ENCODE peak calls at places on chromosomes 7 and 10, in nine cellular contexts. U, J, H, P, G, N, B, K and I are unnamed samples.

GRCh38 chr7:122616951-122617350 is 82.0 kb downstream of the RNF133 start:
- DNase-seq in K (no peak), B (no peak), J (no peak), H (no peak), N (no peak), U (no peak), P (no peak), G (no peak), I (no peak)

GRCh38 chr10:28300027-28300426 is 2.8 kb downstream of the MPP7 start:
- DNase-seq in K (no peak), N (no peak), B (no peak), G (no peak), J (no peak), U (no peak), H (no peak), P (no peak), I (no peak)

GRCh38 chr10:44182909-44183308 is 202.0 kb downstream of the CXCL12 start:
- DNase-seq in H (no peak), B (no peak), U (no peak), K (no peak), N (no peak), G (no peak), J (no peak), P (no peak), I (no peak)

GRCh38 chr7:116527521-116527920 is 2.7 kb downstream of the CAV1 start:
- DNase-seq in U (no peak), H (no peak), N (no peak), K (no peak), B (no peak), G (no peak), P (no peak), J (no peak), I (no peak)

GRCh38 chr7:3510101-3511020 is 209.3 kb downstream of the SDK1 start:
- DNase-seq in J (no peak), G (no peak), P (no peak), H (no peak), N (peak), U (no peak), B (peak), K (no peak), I (no peak)

GRCh38 chr10:99612167-99612831 is 7.9 kb downstream of the SLC25A28 start:
- DNase-seq in U (no peak), B (peak), K (no peak), N (peak), G (no peak), P (no peak), J (peak), H (peak), I (no peak)

GRCh38 chr7:52639126-52639525 is 396.3 kb upstream of the POM121L12 start:
- DNase-seq in K (no peak), H (no peak), N (no peak), P (no peak), U (no peak), G (no peak), B (peak), J (peak), I (no peak)

GRCh38 chr7:1385809-1386622 is 73.3 kb downstream of the MICALL2 start:
- DNase-seq in J (no peak), K (no peak), B (no peak), P (no peak), H (no peak), G (no peak), U (no peak), N (no peak), I (no peak)

GRCh38 chr10:14873090-14873760 is 5.4 kb upstream of the SUV39H2 start:
- DNase-seq in B (peak), N (peak), K (no peak), U (no peak), H (peak), P (no peak), G (no peak), J (no peak), I (no peak)

GRCh38 chr10:78320416-78320815 is 286.8 kb downstream of the RPS24 start:
- DNase-seq in P (no peak), U (no peak), N (no peak), B (no peak), K (no peak), J (no peak), H (no peak), G (no peak), I (no peak)

GRCh38 chr7:3520206-3520605 is 219.2 kb downstream of the SDK1 start:
- DNase-seq in U (no peak), H (no peak), G (no peak), N (no peak), J (no peak), B (no peak), P (no peak), K (no peak), I (no peak)

GRCh38 chr10:128062837-128063563 is 63.2 kb downstream of the MKI67 start:
- DNase-seq in U (no peak), J (no peak), G (no peak), H (no peak), K (no peak), N (peak), B (no peak), P (no peak), I (no peak)

GRCh38 chr10:120507175-120507574 is 50.1 kb downstream of the PLPP4 start:
- DNase-seq in J (no peak), K (no peak), P (no peak), G (no peak), H (no peak), B (no peak), U (no peak), N (no peak), I (no peak)

GRCh38 chr7:24576171-24577052 is 3.2 kb downstream of the PALS2 start:
- DNase-seq in J (peak), H (peak), K (no peak), G (no peak), P (no peak), B (peak), U (no peak), N (peak), I (peak)

GRCh38 chr10:87752571-87752970 is 65.5 kb downstream of the ATAD1 start:
- DNase-seq in G (no peak), P (no peak), J (no peak), B (peak), N (no peak), K (no peak), U (no peak), H (peak), I (no peak)

GRCh38 chr10:128000660-128001059 is 93.8 kb downstream of the PTPRE start:
- DNase-seq in G (peak), N (no peak), K (peak), H (peak), U (no peak), P (no peak), J (no peak), B (peak), I (no peak)

GRCh38 chr7:13077466-13077865 is 390.0 kb downstream of the ARL4A start:
- DNase-seq in U (no peak), J (no peak), H (peak), B (peak), P (no peak), N (no peak), G (no peak), K (no peak), I (no peak)

GRCh38 chr10:119715628-119716505 is 10.0 kb upstream of the INPP5F start:
- DNase-seq in K (no peak), J (no peak), N (no peak), H (peak), U (no peak), B (no peak), G (no peak), P (no peak), I (no peak)

GRCh38 chr10:15571570-15571969 is 148.2 kb downstream of the ITGA8 start:
- DNase-seq in N (no peak), H (peak), J (no peak), G (no peak), P (no peak), K (peak), U (peak), B (peak), I (peak)

GRCh38 chr10:20248309-20248708 is 432.1 kb downstream of the PLXDC2 start:
- DNase-seq in H (no peak), K (peak), P (no peak), U (no peak), G (no peak), B (no peak), J (no peak), N (no peak), I (no peak)

GRCh38 chr10:87864497-87865059 is 1.2 kb downstream of the PTEN start:
- DNase-seq in U (no peak), H (no peak), B (peak), J (peak), K (no peak), N (peak), P (no peak), G (no peak), I (no peak)

GRCh38 chr10:76880931-76881330 is 756.7 kb downstream of the KCNMA1 start:
- DNase-seq in N (no peak), J (no peak), B (no peak), K (no peak), G (no peak), P (no peak), H (no peak), U (no peak), I (no peak)

GRCh38 chr7:52475192-52475591 is 560.2 kb upstream of the POM121L12 start:
- DNase-seq in P (no peak), K (no peak), N (no peak), H (no peak), B (no peak), U (no peak), G (no peak), J (no peak), I (no peak)

GRCh38 chr7:45677311-45677900 is 103.2 kb downstream of the ADCY1 start:
- DNase-seq in P (no peak), G (no peak), B (no peak), J (no peak), K (no peak), N (no peak), U (no peak), H (no peak), I (no peak)

GRCh38 chr10:48976208-48976607 is 36.6 kb upstream of the LRRC18 start:
- DNase-seq in P (no peak), N (peak), K (peak), J (peak), B (peak), U (no peak), H (peak), G (no peak), I (no peak)

GRCh38 chr7:23246540-23246939 is at the start of gene GPNMB:
- DNase-seq in N (no peak), B (peak), U (no peak), K (peak), P (no peak), J (no peak), G (no peak), H (peak), I (peak)

GRCh38 chr10:1414893-1415292 is 322.4 kb downstream of the ADARB2 start:
- DNase-seq in J (no peak), G (no peak), U (no peak), N (no peak), P (no peak), B (no peak), H (no peak), K (no peak), I (no peak)

GRCh38 chr10:3217301-3217700 is 44.7 kb upstream of the PITRM1 start:
- DNase-seq in J (no peak), U (no peak), P (no peak), K (no peak), G (no peak), N (no peak), B (peak), H (peak), I (peak)

GRCh38 chr10:28326516-28327493 is 23.9 kb upstream of the MPP7 start:
- DNase-seq in G (peak), P (no peak), K (peak), N (no peak), U (peak), B (peak), H (peak), J (peak), I (no peak)

GRCh38 chr10:110138197-110138812 is 69.1 kb upstream of the MXI1 start:
- DNase-seq in P (no peak), B (peak), K (no peak), H (peak), U (no peak), J (no peak), N (peak), G (no peak), I (no peak)

GRCh38 chr10:103930881-103931280 is 12.9 kb upstream of the STN1 start:
- DNase-seq in J (no peak), U (no peak), K (no peak), B (no peak), N (no peak), H (no peak), G (no peak), P (no peak), I (no peak)

GRCh38 chr10:120641695-120642094 is 184.7 kb downstream of the PLPP4 start:
- DNase-seq in P (no peak), K (no peak), J (no peak), U (no peak), N (no peak), B (no peak), G (no peak), H (no peak), I (no peak)

GRCh38 chr10:26367771-26368170 is 70.4 kb upstream of the APBB1IP start:
- DNase-seq in B (peak), U (no peak), P (no peak), H (peak), J (peak), G (peak), N (peak), K (no peak), I (no peak)

GRCh38 chr7:2760098-2760889 is 72.3 kb downstream of the AMZ1 start:
- DNase-seq in G (peak), N (peak), P (peak), H (peak), U (peak), K (peak), B (peak), J (peak), I (no peak)

GRCh38 chr7:5559586-5559985 is 136.0 kb upstream of the TNRC18 start:
- DNase-seq in B (no peak), U (no peak), K (no peak), N (no peak), J (no peak), H (no peak), P (no peak), G (no peak), I (no peak)

GRCh38 chr7:112567388-112567787 is 86.6 kb downstream of the LSMEM1 start:
- DNase-seq in G (no peak), J (no peak), U (no peak), K (no peak), P (no peak), B (no peak), H (no peak), N (no peak), I (no peak)
- H3K4me3 ChIP-seq in G (no peak), J (no peak), U (no peak), K (no peak), P (no peak), B (no peak), H (no peak), N (no peak), I (no peak)

GRCh38 chr10:90125406-90125805 is 424.0 kb downstream of the KIF20B start:
- DNase-seq in U (no peak), J (no peak), N (no peak), K (no peak), P (no peak), B (peak), G (no peak), H (no peak), I (no peak)

GRCh38 chr10:90130321-90131086 is 429.1 kb downstream of the KIF20B start:
- DNase-seq in N (peak), J (no peak), G (no peak), K (no peak), U (no peak), B (no peak), H (no peak), P (no peak), I (no peak)

GRCh38 chr10:90125966-90126600 is 424.7 kb downstream of the KIF20B start:
- DNase-seq in P (no peak), N (no peak), B (peak), G (no peak), J (no peak), H (no peak), K (no peak), U (no peak), I (no peak)
- TF ChIP-seq CTCF in P (no peak), N (no peak), B (no peak), G (no peak), J (no peak), H (no peak), K (no peak), U (no peak), I (no peak)

GRCh38 chr7:91356915-91357314 is 92.7 kb downstream of the FZD1 start:
- DNase-seq in J (no peak), B (no peak), P (no peak), U (no peak), K (no peak), G (no peak), N (no peak), H (no peak), I (no peak)
- H3K4me3 ChIP-seq in J (no peak), B (no peak), P (no peak), U (no peak), K (no peak), G (no peak), N (no peak), H (no peak), I (no peak)

DNA sequence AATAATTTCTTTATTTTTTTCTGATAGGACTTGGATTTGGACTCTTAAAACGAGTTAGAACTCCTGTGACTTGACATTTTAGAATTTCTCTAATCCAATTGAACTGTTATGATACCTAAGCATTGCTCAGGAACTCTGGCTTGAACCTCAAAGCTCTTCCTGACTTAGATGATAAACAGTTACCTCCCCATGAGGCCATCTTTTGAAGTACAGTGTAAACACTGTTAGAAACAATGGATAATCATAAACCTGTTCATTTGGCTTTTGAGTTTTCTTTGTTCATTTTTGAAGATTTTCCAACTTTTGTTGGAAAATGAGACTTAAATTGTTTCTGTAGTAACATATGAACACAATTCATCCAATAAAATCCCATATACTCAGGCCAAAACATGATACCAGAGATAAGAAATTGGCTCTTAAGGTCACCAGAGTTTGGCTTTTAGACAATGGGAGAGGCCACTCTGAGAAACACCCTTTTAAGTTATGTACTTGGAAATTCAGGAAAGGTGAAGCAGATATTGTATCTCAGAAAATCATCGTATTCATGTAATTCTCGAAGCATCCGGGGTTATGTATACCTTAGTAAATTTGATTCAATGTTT is 59.6 kb downstream of the RUNDC3B start:
- DNase-seq in H (no peak), K (no peak), N (no peak), B (no peak), J (no peak), P (no peak), G (no peak), U (no peak), I (no peak)
- TF ChIP-seq CTCF in H (no peak), K (no peak), N (no peak), B (no peak), J (peak), P (no peak), G (no peak), U (no peak), I (no peak)

DNA sequence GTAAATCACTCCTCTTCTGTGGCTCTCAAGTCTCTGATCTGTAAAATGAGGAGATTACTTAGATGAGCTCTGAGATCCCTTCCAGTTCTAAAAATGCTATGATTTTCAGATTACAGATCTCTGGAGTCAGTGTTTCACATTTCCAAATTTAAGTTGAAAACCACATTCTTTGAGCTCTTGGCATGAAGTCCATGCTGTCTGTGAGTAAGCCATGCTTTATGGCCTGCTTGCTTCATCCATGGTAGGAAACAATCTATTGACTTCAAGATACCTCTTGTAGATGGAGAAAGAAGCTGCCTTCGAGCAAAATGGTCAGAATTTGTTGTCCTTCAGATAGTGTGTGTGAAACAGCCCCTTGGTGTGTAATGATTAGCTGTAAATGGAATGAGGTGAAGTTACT is 64.9 kb downstream of the CELF2 start:
- DNase-seq in K (no peak), H (peak), G (no peak), N (no peak), P (no peak), B (no peak), U (no peak), J (no peak), I (no peak)
- H3K4me3 ChIP-seq in K (no peak), H (no peak), G (no peak), N (no peak), P (no peak), B (no peak), U (no peak), J (no peak), I (no peak)

GRCh38 chr10:68365611-68366010 is 32.9 kb upstream of the PBLD start:
- DNase-seq in G (no peak), B (no peak), N (no peak), H (no peak), J (no peak), P (no peak), K (no peak), U (no peak), I (no peak)

GRCh38 chr10:68367121-68367520 is 34.4 kb upstream of the PBLD start:
- DNase-seq in H (peak), G (no peak), J (no peak), B (no peak), U (no peak), P (no peak), N (no peak), K (no peak), I (no peak)

GRCh38 chr10:68366600-68366999 is 33.9 kb upstream of the PBLD start:
- DNase-seq in P (no peak), N (no peak), K (no peak), B (no peak), H (no peak), U (no peak), G (no peak), J (no peak), I (no peak)

GRCh38 chr10:68371604-68372003 is 35.5 kb downstream of the RUFY2 start:
- DNase-seq in B (no peak), G (no peak), H (no peak), N (no peak), P (no peak), K (no peak), U (no peak), J (no peak), I (no peak)
- TF ChIP-seq CTCF in B (no peak), G (no peak), H (no peak), N (no peak), P (no peak), K (no peak), U (no peak), J (no peak), I (no peak)